ENCODE peak calls at places on chromosomes 3 and 15, in four cellular contexts. H is RWPE1, F is IMR-90, P is astrocyte of the spinal cord. M is an unnamed sample.

GRCh38 chr3:147462856-147463255 is 53.7 kb downstream of the ZIC1 start:
- DNase-seq in H (no peak), F (no peak), P (no peak), M (no peak)

GRCh38 chr15:66997212-66997611 is 68.2 kb upstream of the SMAD3 start:
- DNase-seq in H (peak), F (peak), P (peak), M (no peak)

GRCh38 chr15:58282060-58282708 is 144.0 kb downstream of the AQP9 start:
- DNase-seq in H (no peak), F (no peak), P (no peak), M (no peak)

GRCh38 chr3:123158330-123158729 is 43.4 kb upstream of the SEC22A start:
- DNase-seq in H (no peak), F (no peak), P (no peak), M (no peak)

GRCh38 chr3:178194547-178194946 is 341.7 kb upstream of the KCNMB2 start:
- DNase-seq in H (no peak), F (no peak), P (no peak), M (no peak)

GRCh38 chr3:12993623-12994356 is 79.4 kb downstream of the IQSEC1 start:
- DNase-seq in H (no peak), F (no peak), P (peak), M (no peak)

GRCh38 chr3:20143519-20143918 is 42.5 kb downstream of the SGO1 start:
- DNase-seq in H (no peak), F (no peak), P (no peak), M (no peak)

GRCh38 chr15:99085413-99086326 is 19.2 kb upstream of the SYNM start:
- DNase-seq in H (no peak), F (peak), P (peak), M (no peak)

GRCh38 chr3:68919000-68919399 is 13.3 kb downstream of the TAFA4 start:
- DNase-seq in H (no peak), F (peak), P (peak), M (no peak)

GRCh38 chr3:8550619-8551018 is 49.0 kb downstream of the LMCD1 start:
- DNase-seq in H (no peak), F (no peak), P (no peak), M (no peak)

GRCh38 chr3:188106006-188106405 is 48.0 kb upstream of the LPP start:
- DNase-seq in H (no peak), F (no peak), P (no peak), M (no peak)

GRCh38 chr15:62137216-62137884 is 27.7 kb downstream of the C2CD4B start:
- DNase-seq in H (no peak), F (no peak), P (no peak), M (no peak)

GRCh38 chr3:183500981-183501704 is 54.4 kb downstream of the KLHL6 start:
- DNase-seq in H (no peak), F (no peak), P (no peak), M (no peak)

GRCh38 chr15:100113351-100114075 is 228.3 kb downstream of the ADAMTS17 start:
- DNase-seq in H (no peak), F (no peak), P (no peak), M (no peak)

GRCh38 chr3:135084976-135085375 is 289.9 kb downstream of the EPHB1 start:
- DNase-seq in H (no peak), F (no peak), P (no peak), M (no peak)

GRCh38 chr3:40915346-40915865 is 283.9 kb upstream of the CTNNB1 start:
- DNase-seq in H (no peak), F (no peak), P (no peak), M (no peak)

GRCh38 chr3:141575879-141576743 is 89.3 kb downstream of the RASA2 start:
- DNase-seq in H (peak), F (peak), P (peak), M (no peak)

GRCh38 chr15:65354835-65355172 is 23.0 kb downstream of the IGDCC3 start:
- DNase-seq in H (no peak), F (no peak), P (no peak), M (no peak)

GRCh38 chr3:13710251-13710650 is 161.3 kb downstream of the FBLN2 start:
- DNase-seq in H (no peak), F (no peak), P (no peak), M (no peak)

GRCh38 chr15:100224206-100225185 is 117.3 kb downstream of the ADAMTS17 start:
- DNase-seq in H (peak), F (no peak), P (peak), M (no peak)

GRCh38 chr15:85551221-85551832 is 170.9 kb downstream of the AKAP13 start:
- DNase-seq in H (no peak), F (peak), P (no peak), M (no peak)

DNA sequence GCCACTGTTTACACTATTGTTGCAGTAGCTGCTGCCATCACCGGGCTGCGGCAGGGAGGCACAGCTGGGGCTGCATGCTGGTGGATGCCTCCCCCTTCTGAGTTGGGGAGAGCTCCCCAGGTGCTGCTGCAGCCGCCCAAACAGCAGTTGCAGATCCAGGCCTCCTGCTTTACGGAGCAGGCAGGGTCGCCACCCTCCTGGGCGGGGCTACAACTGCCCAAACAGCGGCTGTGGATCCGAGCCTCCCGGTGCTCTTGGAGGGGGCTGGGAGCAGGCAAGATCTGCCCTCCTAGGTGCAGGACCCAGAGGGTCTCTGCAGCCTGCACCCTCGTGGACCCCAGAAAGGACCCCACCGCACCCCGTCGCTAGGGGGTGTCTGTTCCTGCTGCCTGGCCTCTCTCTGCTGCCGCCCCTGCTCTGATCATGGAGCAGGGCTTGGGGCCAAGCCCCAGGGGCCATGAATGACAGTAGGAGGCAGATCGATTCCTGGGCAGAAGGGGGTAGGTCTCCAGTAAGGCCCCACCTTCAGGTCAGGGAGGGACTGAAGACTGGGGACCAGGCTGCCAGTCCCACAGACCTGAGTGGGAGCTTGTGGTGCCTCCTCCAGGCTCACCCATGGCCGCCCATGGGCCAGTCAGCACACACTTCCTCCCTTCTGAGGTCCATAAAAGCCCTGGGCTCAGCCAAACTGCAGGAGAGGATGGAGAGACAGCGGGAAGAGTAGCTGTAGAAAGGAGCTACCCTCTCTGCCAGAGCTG is 4.5 kb upstream of the SKIC8 start:
- DNase-seq in H (no peak), F (no peak), P (no peak), M (no peak)
- TF ChIP-seq CTCF in H (no peak), F (no peak), P (no peak), M (no peak)

DNA sequence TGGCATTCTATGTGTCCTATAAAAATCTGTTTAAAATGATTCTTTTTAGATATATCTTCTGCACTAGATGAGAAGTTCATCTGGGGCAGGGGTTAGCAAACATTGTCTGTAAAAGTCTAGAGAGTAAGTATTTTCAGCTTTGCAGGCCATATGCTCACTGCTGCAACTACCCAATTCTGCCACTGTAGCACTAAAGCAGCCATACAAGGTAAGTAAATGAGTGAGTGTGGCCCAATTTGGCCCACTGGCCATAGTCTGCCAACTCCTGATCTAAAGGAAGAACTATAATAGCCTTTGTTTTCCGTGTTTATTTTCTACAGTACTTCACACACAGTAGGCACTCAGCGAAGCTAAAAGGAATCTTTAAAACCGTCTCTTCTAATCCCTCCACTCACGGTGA is 42.3 kb downstream of the DLG1 start:
- DNase-seq in H (no peak), F (no peak), P (no peak), M (no peak)
- TF ChIP-seq CTCF in H (no peak), F (no peak), P (no peak), M (no peak)

GRCh38 chr3:189739396-189739795 is 108.2 kb downstream of the TP63 start:
- DNase-seq in H (no peak), F (no peak), P (no peak), M (no peak)
- TF ChIP-seq CTCF in H (no peak), F (no peak), P (no peak), M (no peak)

GRCh38 chr3:100197876-100198275 is 62.9 kb upstream of the TBC1D23 start:
- DNase-seq in H (no peak), F (no peak), P (no peak), M (no peak)
- TF ChIP-seq CTCF in H (no peak), F (no peak), P (no peak), M (no peak)